ENCODE peak calls at places on chromosomes 6 and 20, in four cellular contexts. H, B, N and E are unnamed samples.

GRCh38 chr6:36829919-36830544 is 9.2 kb downstream of the CPNE5 start:
- DNase-seq in H (peak; percentile 84), B (no peak), N (peak; percentile 65), E (peak; percentile 78)

GRCh38 chr6:106551155-106551554 is 78.1 kb downstream of the RTN4IP1 start:
- DNase-seq in N (no peak), H (no peak), B (no peak), E (no peak)

GRCh38 chr20:10611357-10611756 is 62.4 kb downstream of the JAG1 start:
- DNase-seq in N (peak; percentile 35), B (peak; percentile 8), H (peak; percentile 33), E (no peak)

GRCh38 chr6:92810913-92811312 is 608.4 kb downstream of the EPHA7 start:
- DNase-seq in N (peak; percentile 68), B (peak; percentile 4), H (peak; percentile 16), E (no peak)

GRCh38 chr6:104525677-104526322 is 333.9 kb downstream of the HACE1 start:
- DNase-seq in B (peak; percentile 89), H (peak; percentile 53), N (peak; percentile 89), E (peak; percentile 69)

GRCh38 chr6:89387516-89388222 is 24.4 kb downstream of the RRAGD start:
- DNase-seq in N (no peak), B (no peak), H (no peak), E (no peak)

GRCh38 chr6:53495496-53495895 is 49.4 kb downstream of the GCLC start:
- DNase-seq in N (no peak), B (no peak), H (no peak), E (no peak)

GRCh38 chr20:33835773-33836172 is 24.6 kb downstream of the CHMP4B start:
- DNase-seq in B (no peak), N (no peak), H (no peak), E (peak; percentile 56)

GRCh38 chr6:113879186-113880096 is 22.3 kb downstream of the MARCKS start:
- DNase-seq in H (peak; percentile 55), B (peak; percentile 56), N (peak; percentile 83), E (peak; percentile 70)

GRCh38 chr6:169051371-169051770 is 202.3 kb downstream of the THBS2 start:
- DNase-seq in H (no peak), N (no peak), B (no peak), E (no peak)

GRCh38 chr6:103027532-103027931 is 1634.0 kb downstream of the GRIK2 start:
- DNase-seq in H (no peak), N (no peak), B (no peak), E (no peak)

GRCh38 chr6:119240257-119241123 is 109.1 kb downstream of the MAN1A1 start:
- DNase-seq in N (no peak), B (no peak), H (no peak), E (no peak)

GRCh38 chr6:169075211-169075621 is 178.4 kb downstream of the THBS2 start:
- DNase-seq in N (peak; percentile 35), H (no peak), B (no peak), E (peak; percentile 43)

GRCh38 chr6:13364842-13365241 is 36.5 kb upstream of the TBC1D7 start:
- DNase-seq in N (no peak), H (no peak), B (no peak), E (no peak)

GRCh38 chr6:128487055-128487454 is 33.3 kb downstream of the PTPRK start:
- DNase-seq in B (no peak), N (peak; percentile 36), H (no peak), E (no peak)

GRCh38 chr6:122798099-122798641 is 9.1 kb downstream of the SMPDL3A start:
- DNase-seq in B (no peak), N (peak; percentile 87), H (peak; percentile 13), E (peak; percentile 84)

GRCh38 chr20:32521780-32522524 is 63.2 kb downstream of the NOL4L start:
- DNase-seq in N (peak; percentile 92), B (peak; percentile 82), H (peak; percentile 40), E (peak; percentile 69)
- H3K4me3 ChIP-seq in N (no peak overlapping the region), B (no peak overlapping the region), H (no peak overlapping the region), E (no peak overlapping the region)

GRCh38 chr20:39049684-39050554 is 87.8 kb downstream of the DHX35 start:
- DNase-seq in H (peak; percentile 67), N (peak; percentile 86), B (peak; percentile 80), E (peak; percentile 82)

GRCh38 chr20:39048000-39048696 is 86.0 kb downstream of the DHX35 start:
- DNase-seq in N (peak; percentile 90), B (peak; percentile 82), H (peak; percentile 62), E (peak; percentile 79)

GRCh38 chr20:39052676-39053075 is 90.5 kb downstream of the DHX35 start:
- DNase-seq in B (no peak), H (no peak), N (no peak), E (no peak)

GRCh38 chr20:39049148-39049547 is 87.0 kb downstream of the DHX35 start:
- DNase-seq in N (no peak), H (no peak), B (no peak), E (no peak)

GRCh38 chr20:39050555-39050902 is 88.4 kb downstream of the DHX35 start:
- DNase-seq in N (no peak), B (no peak), H (no peak), E (no peak)
- TF ChIP-seq CTCF in N (no peak), B (no peak), H (no peak), E (no peak)

GRCh38 chr6:156868385-156868784 is 91.2 kb downstream of the ARID1B start:
- DNase-seq in B (no peak), N (no peak), H (no peak), E (no peak)

GRCh38 chr6:156867121-156867520 is 89.9 kb downstream of the ARID1B start:
- DNase-seq in N (no peak), B (no peak), H (no peak), E (no peak)

GRCh38 chr6:156865019-156865629 is 87.9 kb downstream of the ARID1B start:
- DNase-seq in N (no peak), H (no peak), B (no peak), E (no peak)

GRCh38 chr6:156864557-156864956 is 87.4 kb downstream of the ARID1B start:
- DNase-seq in H (no peak), B (peak; percentile 33), N (no peak), E (no peak)

GRCh38 chr6:156866181-156866862 is 89.1 kb downstream of the ARID1B start:
- DNase-seq in H (peak; percentile 22), B (peak; percentile 34), N (peak; percentile 26), E (no peak)
- H3K4me3 ChIP-seq in H (no peak overlapping the region), B (no peak overlapping the region), N (no peak overlapping the region), E (no peak overlapping the region)

GRCh38 chr20:48404598-48404997 is 423.2 kb downstream of the PREX1 start:
- DNase-seq in B (no peak), H (no peak), N (no peak), E (no peak)
- TF ChIP-seq CTCF in B (no peak), H (no peak), N (no peak), E (no peak)

GRCh38 chr6:25137497-25137896 is 141.7 kb upstream of the CARMIL1 start:
- DNase-seq in H (no peak), N (no peak), B (no peak), E (no peak)
- H3K4me3 ChIP-seq in H (peak overlapping the region; percentile 27), N (no peak overlapping the region), B (no peak overlapping the region), E (peak overlapping the region; percentile 26)

DNA sequence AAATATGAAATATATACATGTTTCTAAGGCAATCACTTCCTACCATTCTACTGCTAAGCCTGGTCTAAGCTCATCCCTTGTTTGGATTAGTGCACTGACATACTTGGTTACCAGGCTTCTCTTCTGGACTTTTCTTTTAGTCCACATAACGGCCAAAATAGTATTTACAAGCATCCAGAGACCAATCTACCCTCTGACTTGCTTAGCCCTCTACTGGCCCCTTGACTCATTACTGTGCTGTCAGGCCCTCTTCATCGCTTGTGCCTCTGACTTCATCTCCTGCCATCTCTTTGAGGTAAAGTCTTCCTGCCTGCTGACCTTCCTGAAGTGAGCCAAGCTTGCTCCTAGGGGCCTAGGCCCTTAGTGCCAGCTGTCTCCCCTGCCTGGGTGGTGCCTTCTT is 35.1 kb downstream of the TULP4 start:
- DNase-seq in H (no peak), N (no peak), B (no peak), E (no peak)
- TF ChIP-seq CTCF in H (no peak), N (no peak), B (no peak), E (no peak)